ENCODE peak calls at places on chromosomes 7 and 10, in seven cellular contexts. N is GM12891, C is sigmoid colon, I is GM23338, L is K562, U is GM12878, E is HCT116. Z is an unnamed sample.
A peak's percentile ranks its signal among the peaks of the same experiment; 100 is the strongest.

GRCh38 chr7:80100254-80100653 is 34.4 kb upstream of the GNAI1 start:
- DNase-seq in E (no peak), U (no peak), I (no peak), C (no peak), N (no peak), L (no peak), Z (no peak)

GRCh38 chr7:149713731-149714068 is 59.7 kb downstream of the ZNF467 start:
- DNase-seq in U (no peak), L (no peak), C (no peak), E (no peak), I (peak; percentile 39), N (no peak), Z (no peak)

GRCh38 chr7:131302876-131303707 is 24.6 kb upstream of the MKLN1 start:
- DNase-seq in N (no peak), I (peak; percentile 69), E (peak; percentile 39), C (no peak), L (peak; percentile 32), U (no peak), Z (peak; percentile 43)

GRCh38 chr10:30747633-30748032 is 118.1 kb upstream of the LYZL2 start:
- DNase-seq in E (no peak), N (no peak), I (no peak), L (no peak), U (peak; percentile 49), C (no peak), Z (no peak)

GRCh38 chr10:11255796-11256444 is 238.2 kb downstream of the CELF2 start:
- DNase-seq in L (no peak), E (no peak), N (no peak), I (no peak), U (no peak), C (no peak), Z (no peak)

GRCh38 chr7:29865526-29865925 is 59.2 kb downstream of the WIPF3 start:
- DNase-seq in I (no peak), C (no peak), N (no peak), E (peak; percentile 18), L (no peak), U (no peak), Z (no peak)

GRCh38 chr7:117424090-117424829 is 3.0 kb downstream of the ASZ1 start:
- DNase-seq in U (peak; percentile 24), E (no peak), I (no peak), L (no peak), N (no peak), C (no peak), Z (no peak)

GRCh38 chr7:36032362-36032818 is 120.7 kb upstream of the EEPD1 start:
- DNase-seq in I (no peak), L (no peak), N (no peak), E (no peak), C (no peak), U (no peak), Z (no peak)

GRCh38 chr10:34156781-34157425 is 658.2 kb downstream of the PARD3 start:
- DNase-seq in L (no peak), E (no peak), N (no peak), I (no peak), U (no peak), C (no peak), Z (no peak)

GRCh38 chr7:155170331-155170730 is 100.2 kb downstream of the HTR5A start:
- DNase-seq in I (no peak), N (no peak), U (no peak), C (no peak), L (no peak), E (no peak), Z (no peak)

GRCh38 chr7:152664636-152665035 is 11.3 kb downstream of the XRCC2 start:
- DNase-seq in I (no peak), L (no peak), U (no peak), C (no peak), E (no peak), N (no peak), Z (no peak)

GRCh38 chr10:89531359-89531758 is 4.0 kb downstream of the SLC16A12 start:
- DNase-seq in U (no peak), E (no peak), N (no peak), I (no peak), L (no peak), C (no peak), Z (no peak)

GRCh38 chr10:132322621-132323048 is 9.4 kb upstream of the LRRC27 start:
- DNase-seq in L (no peak), U (no peak), I (peak; percentile 28), E (no peak), N (no peak), C (peak; percentile 52), Z (no peak)

GRCh38 chr10:60388116-60388515 is 1.6 kb downstream of the ANK3 start:
- DNase-seq in U (no peak), L (no peak), E (no peak), N (no peak), C (no peak), I (no peak), Z (no peak)

GRCh38 chr7:5701085-5701914 is 80.2 kb downstream of the RNF216 start:
- DNase-seq in U (peak; percentile 84), N (no peak), L (no peak), I (no peak), C (no peak), E (no peak), Z (no peak)

GRCh38 chr10:118508863-118509262 is 86.6 kb downstream of the PRLHR start:
- DNase-seq in I (no peak), N (no peak), L (no peak), E (no peak), U (no peak), C (no peak), Z (no peak)

GRCh38 chr7:7641129-7641663 is 644 bp downstream of the UMAD1 start:
- DNase-seq in I (peak; percentile 59), E (peak; percentile 15), L (peak; percentile 45), C (no peak), U (no peak), N (peak; percentile 16), Z (peak; percentile 11)

GRCh38 chr10:10589540-10589939 is 428.1 kb upstream of the CELF2 start:
- DNase-seq in E (no peak), C (no peak), I (no peak), L (no peak), U (no peak), N (peak; percentile 1), Z (no peak)

GRCh38 chr10:2920166-2920565 is 147.2 kb upstream of the PFKP start:
- DNase-seq in E (no peak), U (no peak), C (no peak), N (no peak), I (no peak), L (no peak), Z (no peak)

GRCh38 chr7:43878867-43879266 is 9.6 kb upstream of the MRPS24 start:
- DNase-seq in I (no peak), L (no peak), N (no peak), U (no peak), E (no peak), C (no peak), Z (no peak)

GRCh38 chr7:129825005-129825553 is 127.7 kb downstream of the UBE2H start:
- DNase-seq in I (peak; percentile 99), U (no peak), C (peak; percentile 73), E (peak; percentile 91), N (peak; percentile 37), L (peak; percentile 87), Z (peak; percentile 57)
- TF ChIP-seq POLR2AphosphoS5 in I (peak; percentile 20), U (no peak), C (no peak), E (peak; percentile 33), N (no peak), L (no peak), Z (no peak)

GRCh38 chr7:137966636-137967142 is 35.2 kb downstream of the CREB3L2 start:
- DNase-seq in C (no peak), U (no peak), I (no peak), L (no peak), N (no peak), E (no peak), Z (no peak)

GRCh38 chr7:137964824-137965545 is 36.9 kb downstream of the CREB3L2 start:
- DNase-seq in C (no peak), I (no peak), E (no peak), U (no peak), L (no peak), N (no peak), Z (no peak)

GRCh38 chr7:137968890-137969289 is 33.0 kb downstream of the CREB3L2 start:
- DNase-seq in L (no peak), I (no peak), E (no peak), U (no peak), N (no peak), C (no peak), Z (no peak)

GRCh38 chr7:137965942-137966624 is 35.8 kb downstream of the CREB3L2 start:
- DNase-seq in U (no peak), I (no peak), N (no peak), C (no peak), L (no peak), E (no peak), Z (no peak)

DNA sequence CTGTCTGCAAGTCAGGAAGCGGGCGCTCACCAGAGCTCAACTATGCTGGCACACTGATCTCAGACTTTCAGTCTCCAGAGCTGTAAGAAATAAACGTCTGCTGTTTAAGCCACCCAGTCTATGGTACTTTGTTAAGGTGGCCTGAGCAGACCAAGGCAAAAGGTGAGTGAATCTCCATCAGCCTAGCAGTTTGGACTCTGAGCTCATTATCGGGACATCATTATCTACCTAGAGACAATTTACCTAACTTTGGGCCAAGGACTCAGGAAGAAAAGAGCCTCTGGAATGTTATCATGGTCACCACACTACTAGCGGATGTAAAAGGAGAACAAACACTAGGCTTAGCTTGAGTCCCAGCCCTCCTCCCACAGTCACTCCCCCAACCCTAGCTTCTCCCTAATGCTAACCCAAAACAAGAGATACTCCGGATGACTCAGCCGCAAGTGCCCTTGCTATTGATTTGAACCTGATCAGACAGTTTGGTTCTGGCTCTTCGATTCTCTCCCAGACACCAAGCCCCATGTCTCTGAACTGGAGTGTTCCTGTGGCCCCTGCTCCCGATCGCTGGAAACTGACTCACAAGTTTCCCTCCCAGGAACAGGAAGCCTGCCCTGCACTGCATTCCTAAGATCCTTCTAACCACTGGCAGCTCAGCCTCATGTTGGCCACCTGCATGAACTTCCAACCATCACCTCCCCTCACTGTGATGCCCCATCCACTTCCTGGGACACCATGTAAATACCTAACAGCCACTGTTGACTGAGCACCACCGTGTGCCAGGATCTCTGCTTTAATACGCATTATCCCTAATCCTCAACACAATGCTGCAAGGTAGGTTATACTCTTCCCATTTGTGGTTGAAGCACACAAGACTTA is 34.5 kb downstream of the CREB3L2 start:
- DNase-seq in C (no peak), N (no peak), I (peak; percentile 41), U (no peak), E (no peak), L (peak; percentile 92), Z (no peak)
- TF ChIP-seq POLR2AphosphoS5 in C (no peak), N (no peak), I (no peak), U (no peak), E (no peak), L (peak; percentile 70), Z (no peak)

GRCh38 chr7:148332787-148333186 is 257.8 kb upstream of the C7orf33 start:
- DNase-seq in N (no peak), C (no peak), L (no peak), U (no peak), I (no peak), E (no peak), Z (no peak)
- TF ChIP-seq POLR2AphosphoS5 in N (no peak), C (no peak), L (no peak), U (no peak), I (no peak), E (no peak), Z (no peak)

DNA sequence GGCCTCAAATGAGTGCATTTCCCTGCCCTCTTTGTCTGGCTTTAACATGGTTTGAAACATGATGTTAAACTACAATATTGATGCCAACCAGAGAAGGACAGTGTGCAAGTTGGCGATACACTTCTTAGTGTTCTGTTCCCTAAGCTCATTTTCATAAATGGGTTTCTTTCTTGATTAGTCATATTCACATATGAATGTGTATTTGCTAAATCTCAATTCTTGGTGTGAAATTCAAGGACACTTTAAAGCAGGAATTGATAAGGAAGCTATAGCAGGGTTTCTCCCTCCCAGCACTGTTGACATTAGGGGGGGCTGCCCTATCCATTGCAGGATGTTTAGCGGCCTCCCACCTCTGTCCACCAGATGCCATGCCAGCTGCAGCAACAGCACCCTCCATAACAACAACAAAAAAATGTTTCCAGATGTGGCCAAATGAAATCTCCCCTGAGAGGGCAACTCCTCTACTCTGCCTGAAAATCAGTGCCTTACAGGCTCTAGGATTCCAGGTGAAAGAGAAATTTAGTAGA is 13.1 kb downstream of the CCNY start:
- DNase-seq in E (no peak), I (no peak), L (no peak), U (no peak), C (no peak), N (no peak), Z (no peak)
- TF ChIP-seq POLR2AphosphoS5 in E (no peak), I (no peak), L (no peak), U (no peak), C (no peak), N (no peak), Z (no peak)